ENCODE peak calls at places on chromosomes 1 and 21, in ten cellular contexts. One of them, this sample, is unnamed.
A peak's percentile ranks its signal among the peaks of the same experiment; 100 is the strongest.

GRCh38 chr21:16563795-16564194 is 834.0 kb downstream of the USP25 start:
- DNase-seq in Right ventricle myocardium superior: peak; percentile 31
- DNase-seq in HTR-8/SVneo: peak; percentile 45
- DNase-seq in stimulated activated CD8-positive, alpha-beta memory T cell treated with anti-CD3 and anti-CD28 coated beads, Interleukin-7, amount 100 ng/mL, for 1 hour: no peak
- DNase-seq in MV-4-11: no peak
- DNase-seq in heart right ventricle: no peak
- DNase-seq in activated CD4-positive, alpha-beta T cell treated with anti-CD3 and anti-CD28 coated beads for 24 hours: no peak
- DNase-seq in GM04503: no peak
- DNase-seq in MG63: peak; percentile 81
- DNase-seq in iPS-NIHi11: peak; percentile 68
- DNase-seq in this sample: no peak

GRCh38 chr1:145946477-145946986 is 11.3 kb downstream of the LIX1L start:
- DNase-seq in stimulated activated CD8-positive, alpha-beta memory T cell treated with anti-CD3 and anti-CD28 coated beads, Interleukin-7, amount 100 ng/mL, for 1 hour: no peak
- DNase-seq in iPS-NIHi11: no peak
- DNase-seq in activated CD4-positive, alpha-beta T cell treated with anti-CD3 and anti-CD28 coated beads for 24 hours: no peak
- DNase-seq in MG63: no peak
- DNase-seq in Right ventricle myocardium superior: no peak
- DNase-seq in HTR-8/SVneo: no peak
- DNase-seq in MV-4-11: no peak
- DNase-seq in heart right ventricle: no peak
- DNase-seq in GM04503: no peak
- DNase-seq in this sample: no peak

GRCh38 chr1:206839857-206840256 is 25.6 kb upstream of the IL20 start:
- DNase-seq in Right ventricle myocardium superior: no peak
- DNase-seq in stimulated activated CD8-positive, alpha-beta memory T cell treated with anti-CD3 and anti-CD28 coated beads, Interleukin-7, amount 100 ng/mL, for 1 hour: no peak
- DNase-seq in MG63: peak; percentile 79
- DNase-seq in iPS-NIHi11: no peak
- DNase-seq in activated CD4-positive, alpha-beta T cell treated with anti-CD3 and anti-CD28 coated beads for 24 hours: no peak
- DNase-seq in GM04503: peak; percentile 77
- DNase-seq in heart right ventricle: no peak
- DNase-seq in HTR-8/SVneo: peak; percentile 83
- DNase-seq in MV-4-11: no peak
- DNase-seq in this sample: no peak

GRCh38 chr1:235442788-235443429 is 61.3 kb downstream of the B3GALNT2 start:
- DNase-seq in Right ventricle myocardium superior: no peak
- DNase-seq in activated CD4-positive, alpha-beta T cell treated with anti-CD3 and anti-CD28 coated beads for 24 hours: no peak
- DNase-seq in MG63: no peak
- DNase-seq in GM04503: peak; percentile 26
- DNase-seq in HTR-8/SVneo: peak; percentile 29
- DNase-seq in MV-4-11: no peak
- DNase-seq in stimulated activated CD8-positive, alpha-beta memory T cell treated with anti-CD3 and anti-CD28 coated beads, Interleukin-7, amount 100 ng/mL, for 1 hour: no peak
- DNase-seq in iPS-NIHi11: no peak
- DNase-seq in heart right ventricle: no peak
- DNase-seq in this sample: no peak

GRCh38 chr1:236663934-236664333 is 22.4 kb upstream of the ACTN2 start:
- DNase-seq in stimulated activated CD8-positive, alpha-beta memory T cell treated with anti-CD3 and anti-CD28 coated beads, Interleukin-7, amount 100 ng/mL, for 1 hour: no peak
- DNase-seq in activated CD4-positive, alpha-beta T cell treated with anti-CD3 and anti-CD28 coated beads for 24 hours: no peak
- DNase-seq in Right ventricle myocardium superior: no peak
- DNase-seq in HTR-8/SVneo: no peak
- DNase-seq in MV-4-11: no peak
- DNase-seq in heart right ventricle: no peak
- DNase-seq in iPS-NIHi11: no peak
- DNase-seq in MG63: no peak
- DNase-seq in GM04503: no peak
- DNase-seq in this sample: no peak

GRCh38 chr1:119569095-119569494 is 62.1 kb downstream of the HSD3B1 start:
- DNase-seq in HTR-8/SVneo: no peak
- DNase-seq in MG63: no peak
- DNase-seq in iPS-NIHi11: no peak
- DNase-seq in MV-4-11: peak; percentile 43
- DNase-seq in heart right ventricle: no peak
- DNase-seq in GM04503: no peak
- DNase-seq in Right ventricle myocardium superior: no peak
- DNase-seq in stimulated activated CD8-positive, alpha-beta memory T cell treated with anti-CD3 and anti-CD28 coated beads, Interleukin-7, amount 100 ng/mL, for 1 hour: no peak
- DNase-seq in activated CD4-positive, alpha-beta T cell treated with anti-CD3 and anti-CD28 coated beads for 24 hours: no peak
- DNase-seq in this sample: no peak

GRCh38 chr1:25502957-25503356 is 40.4 kb upstream of the LDLRAP1 start:
- DNase-seq in HTR-8/SVneo: peak; percentile 33
- DNase-seq in GM04503: no peak
- DNase-seq in Right ventricle myocardium superior: no peak
- DNase-seq in MG63: peak; percentile 18
- DNase-seq in stimulated activated CD8-positive, alpha-beta memory T cell treated with anti-CD3 and anti-CD28 coated beads, Interleukin-7, amount 100 ng/mL, for 1 hour: no peak
- DNase-seq in heart right ventricle: no peak
- DNase-seq in MV-4-11: no peak
- DNase-seq in iPS-NIHi11: no peak
- DNase-seq in activated CD4-positive, alpha-beta T cell treated with anti-CD3 and anti-CD28 coated beads for 24 hours: no peak
- DNase-seq in this sample: peak; percentile 35

GRCh38 chr1:233635765-233636502 is 22.0 kb downstream of the KCNK1 start:
- DNase-seq in MG63: no peak
- DNase-seq in HTR-8/SVneo: peak; percentile 41
- DNase-seq in stimulated activated CD8-positive, alpha-beta memory T cell treated with anti-CD3 and anti-CD28 coated beads, Interleukin-7, amount 100 ng/mL, for 1 hour: no peak
- DNase-seq in Right ventricle myocardium superior: no peak
- DNase-seq in activated CD4-positive, alpha-beta T cell treated with anti-CD3 and anti-CD28 coated beads for 24 hours: no peak
- DNase-seq in heart right ventricle: no peak
- DNase-seq in MV-4-11: no peak
- DNase-seq in iPS-NIHi11: peak; percentile 61
- DNase-seq in GM04503: no peak
- DNase-seq in this sample: peak; percentile 1

GRCh38 chr1:234047113-234047512 is 142.6 kb downstream of the SLC35F3 start:
- DNase-seq in GM04503: no peak
- DNase-seq in iPS-NIHi11: no peak
- DNase-seq in MG63: no peak
- DNase-seq in MV-4-11: no peak
- DNase-seq in stimulated activated CD8-positive, alpha-beta memory T cell treated with anti-CD3 and anti-CD28 coated beads, Interleukin-7, amount 100 ng/mL, for 1 hour: no peak
- DNase-seq in Right ventricle myocardium superior: no peak
- DNase-seq in activated CD4-positive, alpha-beta T cell treated with anti-CD3 and anti-CD28 coated beads for 24 hours: no peak
- DNase-seq in HTR-8/SVneo: no peak
- DNase-seq in heart right ventricle: no peak
- DNase-seq in this sample: no peak

GRCh38 chr1:43933386-43934278 is at the start of gene ARTN:
- DNase-seq in Right ventricle myocardium superior: no peak
- DNase-seq in GM04503: no peak
- DNase-seq in HTR-8/SVneo: no peak
- DNase-seq in heart right ventricle: no peak
- DNase-seq in stimulated activated CD8-positive, alpha-beta memory T cell treated with anti-CD3 and anti-CD28 coated beads, Interleukin-7, amount 100 ng/mL, for 1 hour: no peak
- DNase-seq in activated CD4-positive, alpha-beta T cell treated with anti-CD3 and anti-CD28 coated beads for 24 hours: no peak
- DNase-seq in MV-4-11: no peak
- DNase-seq in iPS-NIHi11: peak; percentile 89
- DNase-seq in MG63: no peak
- DNase-seq in this sample: no peak

GRCh38 chr1:223216482-223217205 is 73.6 kb upstream of the TLR5 start:
- DNase-seq in MG63: no peak
- DNase-seq in HTR-8/SVneo: no peak
- DNase-seq in stimulated activated CD8-positive, alpha-beta memory T cell treated with anti-CD3 and anti-CD28 coated beads, Interleukin-7, amount 100 ng/mL, for 1 hour: no peak
- DNase-seq in activated CD4-positive, alpha-beta T cell treated with anti-CD3 and anti-CD28 coated beads for 24 hours: no peak
- DNase-seq in heart right ventricle: no peak
- DNase-seq in GM04503: no peak
- DNase-seq in Right ventricle myocardium superior: no peak
- DNase-seq in MV-4-11: no peak
- DNase-seq in iPS-NIHi11: no peak
- DNase-seq in this sample: no peak

GRCh38 chr21:45467221-45467779 is 62.3 kb downstream of the COL18A1 start:
- DNase-seq in Right ventricle myocardium superior: peak; percentile 36
- DNase-seq in heart right ventricle: no peak
- DNase-seq in activated CD4-positive, alpha-beta T cell treated with anti-CD3 and anti-CD28 coated beads for 24 hours: no peak
- DNase-seq in MV-4-11: no peak
- DNase-seq in iPS-NIHi11: no peak
- DNase-seq in stimulated activated CD8-positive, alpha-beta memory T cell treated with anti-CD3 and anti-CD28 coated beads, Interleukin-7, amount 100 ng/mL, for 1 hour: no peak
- DNase-seq in GM04503: no peak
- DNase-seq in HTR-8/SVneo: no peak
- DNase-seq in MG63: peak; percentile 48
- DNase-seq in this sample: no peak

GRCh38 chr1:147273409-147274307 is 31.2 kb downstream of the CHD1L start:
- DNase-seq in GM04503: peak; percentile 55
- DNase-seq in MG63: peak; percentile 32
- DNase-seq in iPS-NIHi11: peak; percentile 71
- DNase-seq in HTR-8/SVneo: peak; percentile 54
- DNase-seq in Right ventricle myocardium superior: no peak
- DNase-seq in heart right ventricle: peak; percentile 40
- DNase-seq in MV-4-11: peak; percentile 43
- DNase-seq in stimulated activated CD8-positive, alpha-beta memory T cell treated with anti-CD3 and anti-CD28 coated beads, Interleukin-7, amount 100 ng/mL, for 1 hour: no peak
- DNase-seq in activated CD4-positive, alpha-beta T cell treated with anti-CD3 and anti-CD28 coated beads for 24 hours: no peak
- DNase-seq in this sample: peak; percentile 57

GRCh38 chr1:94672934-94673333 is 131.4 kb upstream of the F3 start:
- DNase-seq in activated CD4-positive, alpha-beta T cell treated with anti-CD3 and anti-CD28 coated beads for 24 hours: no peak
- DNase-seq in GM04503: peak; percentile 90
- DNase-seq in MG63: no peak
- DNase-seq in iPS-NIHi11: no peak
- DNase-seq in HTR-8/SVneo: no peak
- DNase-seq in heart right ventricle: no peak
- DNase-seq in stimulated activated CD8-positive, alpha-beta memory T cell treated with anti-CD3 and anti-CD28 coated beads, Interleukin-7, amount 100 ng/mL, for 1 hour: no peak
- DNase-seq in MV-4-11: no peak
- DNase-seq in Right ventricle myocardium superior: no peak
- DNase-seq in this sample: no peak

GRCh38 chr1:44084998-44085675 is 33.5 kb upstream of the KLF17 start:
- DNase-seq in Right ventricle myocardium superior: no peak
- DNase-seq in activated CD4-positive, alpha-beta T cell treated with anti-CD3 and anti-CD28 coated beads for 24 hours: no peak
- DNase-seq in MV-4-11: no peak
- DNase-seq in GM04503: peak; percentile 61
- DNase-seq in MG63: peak; percentile 51
- DNase-seq in iPS-NIHi11: no peak
- DNase-seq in stimulated activated CD8-positive, alpha-beta memory T cell treated with anti-CD3 and anti-CD28 coated beads, Interleukin-7, amount 100 ng/mL, for 1 hour: no peak
- DNase-seq in heart right ventricle: no peak
- DNase-seq in HTR-8/SVneo: peak; percentile 35
- DNase-seq in this sample: no peak

GRCh38 chr1:110148961-110149360 is 1.3 kb upstream of the SLC6A17 start:
- DNase-seq in activated CD4-positive, alpha-beta T cell treated with anti-CD3 and anti-CD28 coated beads for 24 hours: no peak
- DNase-seq in heart right ventricle: no peak
- DNase-seq in MG63: peak; percentile 28
- DNase-seq in MV-4-11: no peak
- DNase-seq in HTR-8/SVneo: no peak
- DNase-seq in GM04503: no peak
- DNase-seq in Right ventricle myocardium superior: no peak
- DNase-seq in stimulated activated CD8-positive, alpha-beta memory T cell treated with anti-CD3 and anti-CD28 coated beads, Interleukin-7, amount 100 ng/mL, for 1 hour: no peak
- DNase-seq in iPS-NIHi11: no peak
- DNase-seq in this sample: no peak

GRCh38 chr1:114092118-114092517 is 61.6 kb downstream of the SYT6 start:
- DNase-seq in Right ventricle myocardium superior: no peak
- DNase-seq in GM04503: no peak
- DNase-seq in heart right ventricle: no peak
- DNase-seq in MV-4-11: no peak
- DNase-seq in stimulated activated CD8-positive, alpha-beta memory T cell treated with anti-CD3 and anti-CD28 coated beads, Interleukin-7, amount 100 ng/mL, for 1 hour: no peak
- DNase-seq in HTR-8/SVneo: no peak
- DNase-seq in iPS-NIHi11: no peak
- DNase-seq in MG63: no peak
- DNase-seq in activated CD4-positive, alpha-beta T cell treated with anti-CD3 and anti-CD28 coated beads for 24 hours: no peak
- DNase-seq in this sample: no peak

GRCh38 chr1:94971491-94971924 is 44.6 kb upstream of the CNN3 start:
- DNase-seq in GM04503: no peak
- DNase-seq in Right ventricle myocardium superior: no peak
- DNase-seq in MV-4-11: no peak
- DNase-seq in stimulated activated CD8-positive, alpha-beta memory T cell treated with anti-CD3 and anti-CD28 coated beads, Interleukin-7, amount 100 ng/mL, for 1 hour: no peak
- DNase-seq in heart right ventricle: no peak
- DNase-seq in MG63: peak; percentile 45
- DNase-seq in HTR-8/SVneo: peak; percentile 48
- DNase-seq in activated CD4-positive, alpha-beta T cell treated with anti-CD3 and anti-CD28 coated beads for 24 hours: no peak
- DNase-seq in iPS-NIHi11: no peak
- DNase-seq in this sample: no peak

GRCh38 chr1:216740334-216740733 is 17.1 kb upstream of the ESRRG start:
- DNase-seq in Right ventricle myocardium superior: no peak
- DNase-seq in iPS-NIHi11: no peak
- DNase-seq in GM04503: no peak
- DNase-seq in heart right ventricle: no peak
- DNase-seq in MG63: no peak
- DNase-seq in activated CD4-positive, alpha-beta T cell treated with anti-CD3 and anti-CD28 coated beads for 24 hours: no peak
- DNase-seq in HTR-8/SVneo: no peak
- DNase-seq in MV-4-11: no peak
- DNase-seq in stimulated activated CD8-positive, alpha-beta memory T cell treated with anti-CD3 and anti-CD28 coated beads, Interleukin-7, amount 100 ng/mL, for 1 hour: no peak
- DNase-seq in this sample: no peak

GRCh38 chr1:159828916-159829634 is 2.4 kb downstream of the SLAMF8 start:
- DNase-seq in iPS-NIHi11: peak; percentile 76
- DNase-seq in stimulated activated CD8-positive, alpha-beta memory T cell treated with anti-CD3 and anti-CD28 coated beads, Interleukin-7, amount 100 ng/mL, for 1 hour: no peak
- DNase-seq in MV-4-11: peak; percentile 90
- DNase-seq in GM04503: no peak
- DNase-seq in heart right ventricle: peak; percentile 58
- DNase-seq in activated CD4-positive, alpha-beta T cell treated with anti-CD3 and anti-CD28 coated beads for 24 hours: no peak
- DNase-seq in MG63: no peak
- DNase-seq in Right ventricle myocardium superior: peak; percentile 70
- DNase-seq in HTR-8/SVneo: no peak
- DNase-seq in this sample: peak; percentile 50

GRCh38 chr1:63721531-63722189 is 52.2 kb upstream of the ROR1 start:
- DNase-seq in heart right ventricle: peak; percentile 37
- DNase-seq in GM04503: no peak
- DNase-seq in MV-4-11: no peak
- DNase-seq in activated CD4-positive, alpha-beta T cell treated with anti-CD3 and anti-CD28 coated beads for 24 hours: no peak
- DNase-seq in iPS-NIHi11: no peak
- DNase-seq in HTR-8/SVneo: no peak
- DNase-seq in MG63: no peak
- DNase-seq in stimulated activated CD8-positive, alpha-beta memory T cell treated with anti-CD3 and anti-CD28 coated beads, Interleukin-7, amount 100 ng/mL, for 1 hour: no peak
- DNase-seq in Right ventricle myocardium superior: peak; percentile 47
- DNase-seq in this sample: no peak

GRCh38 chr21:36917487-36918158 is 48.8 kb downstream of the HLCS start:
- DNase-seq in GM04503: no peak
- DNase-seq in activated CD4-positive, alpha-beta T cell treated with anti-CD3 and anti-CD28 coated beads for 24 hours: no peak
- DNase-seq in MV-4-11: no peak
- DNase-seq in iPS-NIHi11: peak; percentile 47
- DNase-seq in heart right ventricle: peak; percentile 16
- DNase-seq in Right ventricle myocardium superior: no peak
- DNase-seq in MG63: peak; percentile 61
- DNase-seq in HTR-8/SVneo: peak; percentile 59
- DNase-seq in stimulated activated CD8-positive, alpha-beta memory T cell treated with anti-CD3 and anti-CD28 coated beads, Interleukin-7, amount 100 ng/mL, for 1 hour: no peak
- DNase-seq in this sample: no peak

GRCh38 chr1:75969550-75969949 is 37.3 kb upstream of the ASB17 start:
- DNase-seq in iPS-NIHi11: no peak
- DNase-seq in heart right ventricle: no peak
- DNase-seq in stimulated activated CD8-positive, alpha-beta memory T cell treated with anti-CD3 and anti-CD28 coated beads, Interleukin-7, amount 100 ng/mL, for 1 hour: no peak
- DNase-seq in GM04503: no peak
- DNase-seq in activated CD4-positive, alpha-beta T cell treated with anti-CD3 and anti-CD28 coated beads for 24 hours: no peak
- DNase-seq in MV-4-11: no peak
- DNase-seq in HTR-8/SVneo: no peak
- DNase-seq in Right ventricle myocardium superior: no peak
- DNase-seq in MG63: no peak
- DNase-seq in this sample: no peak

GRCh38 chr1:182630586-182630985 is 26.4 kb upstream of the RGS16 start:
- DNase-seq in activated CD4-positive, alpha-beta T cell treated with anti-CD3 and anti-CD28 coated beads for 24 hours: no peak
- DNase-seq in heart right ventricle: no peak
- DNase-seq in GM04503: no peak
- DNase-seq in MG63: no peak
- DNase-seq in stimulated activated CD8-positive, alpha-beta memory T cell treated with anti-CD3 and anti-CD28 coated beads, Interleukin-7, amount 100 ng/mL, for 1 hour: no peak
- DNase-seq in HTR-8/SVneo: no peak
- DNase-seq in MV-4-11: no peak
- DNase-seq in Right ventricle myocardium superior: no peak
- DNase-seq in iPS-NIHi11: no peak
- DNase-seq in this sample: no peak

This sample was measured in SK-N-DZ.